ENCODE peak calls at places on chromosomes 13 and 19, in six cellular contexts. One of them, this sample, is unnamed.

GRCh38 chr13:36345438-36346221 is 564 bp downstream of the SPART start:
- DNase-seq in K562: peak; percentile 80
- DNase-seq in H1: no peak
- DNase-seq in GM12892: no peak
- DNase-seq in GM12878: no peak
- DNase-seq in HepG2: peak; percentile 35
- DNase-seq in this sample: peak; percentile 10

GRCh38 chr19:45773384-45773783 is 4.3 kb upstream of the SIX5 start:
- DNase-seq in K562: no peak
- DNase-seq in H1: no peak
- DNase-seq in GM12892: no peak
- DNase-seq in GM12878: no peak
- DNase-seq in HepG2: no peak
- DNase-seq in this sample: no peak

GRCh38 chr13:31328549-31329229 is 128.9 kb downstream of the B3GLCT start:
- DNase-seq in K562: no peak
- DNase-seq in H1: no peak
- DNase-seq in GM12892: no peak
- DNase-seq in GM12878: no peak
- DNase-seq in HepG2: no peak
- DNase-seq in this sample: no peak

GRCh38 chr13:22665531-22665930 is 515.2 kb upstream of the SGCG start:
- DNase-seq in K562: no peak
- DNase-seq in H1: no peak
- DNase-seq in GM12892: no peak
- DNase-seq in GM12878: no peak
- DNase-seq in HepG2: no peak
- DNase-seq in this sample: no peak

GRCh38 chr13:29802621-29803020 is 47.8 kb downstream of the UBL3 start:
- DNase-seq in K562: no peak
- DNase-seq in H1: no peak
- DNase-seq in GM12892: no peak
- DNase-seq in GM12878: no peak
- DNase-seq in HepG2: no peak
- DNase-seq in this sample: no peak

GRCh38 chr13:99414048-99414995 is 87.0 kb upstream of the TM9SF2 start:
- DNase-seq in K562: no peak
- DNase-seq in H1: no peak
- DNase-seq in GM12892: no peak
- DNase-seq in GM12878: no peak
- DNase-seq in HepG2: no peak
- DNase-seq in this sample: no peak

GRCh38 chr19:3821156-3821555 is 35.0 kb upstream of the MATK start:
- DNase-seq in K562: no peak
- DNase-seq in H1: no peak
- DNase-seq in GM12892: no peak
- DNase-seq in GM12878: no peak
- DNase-seq in HepG2: no peak
- DNase-seq in this sample: no peak

GRCh38 chr13:33884506-33885221 is 66.7 kb downstream of the RFC3 start:
- DNase-seq in K562: no peak
- DNase-seq in H1: no peak
- DNase-seq in GM12892: no peak
- DNase-seq in GM12878: no peak
- DNase-seq in HepG2: peak; percentile 39
- DNase-seq in this sample: no peak

GRCh38 chr19:51688665-51689571 is 4.2 kb upstream of the SPACA6 start:
- DNase-seq in K562: peak; percentile 87
- DNase-seq in H1: no peak
- DNase-seq in GM12892: no peak
- DNase-seq in GM12878: no peak
- DNase-seq in HepG2: peak; percentile 61
- DNase-seq in this sample: no peak

GRCh38 chr19:44807162-44807561 is 1.7 kb upstream of the BCAM start:
- DNase-seq in K562: no peak
- DNase-seq in H1: no peak
- DNase-seq in GM12892: no peak
- DNase-seq in GM12878: no peak
- DNase-seq in HepG2: peak; percentile 90
- DNase-seq in this sample: no peak

GRCh38 chr13:108572782-108573211 is 56.6 kb upstream of the MYO16 start:
- DNase-seq in K562: peak; percentile 84
- DNase-seq in H1: no peak
- DNase-seq in GM12892: no peak
- DNase-seq in GM12878: no peak
- DNase-seq in HepG2: no peak
- DNase-seq in this sample: no peak

GRCh38 chr13:21673592-21674270 is 2.9 kb downstream of the FGF9 start:
- DNase-seq in K562: peak; percentile 17
- DNase-seq in H1: no peak
- DNase-seq in GM12892: peak; percentile 65
- DNase-seq in GM12878: no peak
- DNase-seq in HepG2: no peak
- DNase-seq in this sample: peak; percentile 64

GRCh38 chr19:45817725-45818301 is 2.7 kb upstream of the RSPH6A start:
- DNase-seq in K562: no peak
- DNase-seq in H1: no peak
- DNase-seq in GM12892: no peak
- DNase-seq in GM12878: no peak
- DNase-seq in HepG2: no peak
- DNase-seq in this sample: no peak

GRCh38 chr19:57903298-57904174 is 12.9 kb downstream of the ZNF417 start:
- DNase-seq in K562: peak; percentile 12
- DNase-seq in H1: no peak
- DNase-seq in GM12892: no peak
- DNase-seq in GM12878: no peak
- DNase-seq in HepG2: peak; percentile 40
- DNase-seq in this sample: peak; percentile 11

GRCh38 chr13:57996717-57997116 is 365.2 kb downstream of the PCDH17 start:
- DNase-seq in K562: no peak
- DNase-seq in H1: no peak
- DNase-seq in GM12892: no peak
- DNase-seq in GM12878: no peak
- DNase-seq in HepG2: no peak
- DNase-seq in this sample: no peak

GRCh38 chr13:91123456-91124127 is 223.9 kb upstream of the MIR17HG start:
- DNase-seq in K562: no peak
- DNase-seq in H1: no peak
- DNase-seq in GM12892: no peak
- DNase-seq in GM12878: no peak
- DNase-seq in HepG2: no peak
- DNase-seq in this sample: no peak

GRCh38 chr19:35055715-35056179 is 14.2 kb downstream of the HPN start:
- DNase-seq in K562: peak; percentile 56
- DNase-seq in H1: peak; percentile 75
- DNase-seq in GM12892: no peak
- DNase-seq in GM12878: no peak
- DNase-seq in HepG2: no peak
- DNase-seq in this sample: no peak

GRCh38 chr19:21750586-21751128 is 16.7 kb downstream of the ZNF100 start:
- DNase-seq in K562: no peak
- DNase-seq in H1: no peak
- DNase-seq in GM12892: no peak
- DNase-seq in GM12878: no peak
- DNase-seq in HepG2: no peak
- DNase-seq in this sample: no peak

GRCh38 chr19:35995655-35995993 is 636 bp downstream of the SDHAF1 start:
- DNase-seq in K562: peak; percentile 80
- DNase-seq in H1: no peak
- DNase-seq in GM12892: peak; percentile 68
- DNase-seq in GM12878: no peak
- DNase-seq in HepG2: peak; percentile 27
- DNase-seq in this sample: peak; percentile 69

GRCh38 chr19:495440-496332 is 600 bp upstream of the MADCAM1 start:
- DNase-seq in K562: peak; percentile 66
- DNase-seq in H1: no peak
- DNase-seq in GM12892: peak; percentile 63
- DNase-seq in GM12878: no peak
- DNase-seq in HepG2: no peak
- DNase-seq in this sample: no peak

GRCh38 chr19:13208131-13208963 is 58.1 kb downstream of the IER2 start:
- DNase-seq in K562: no peak
- DNase-seq in H1: no peak
- DNase-seq in GM12892: peak; percentile 76
- DNase-seq in GM12878: peak; percentile 77
- DNase-seq in HepG2: no peak
- DNase-seq in this sample: peak; percentile 78

GRCh38 chr13:110125157-110125556 is 181.8 kb downstream of the COL4A1 start:
- DNase-seq in K562: no peak
- DNase-seq in H1: no peak
- DNase-seq in GM12892: no peak
- DNase-seq in GM12878: no peak
- DNase-seq in HepG2: no peak
- DNase-seq in this sample: no peak

GRCh38 chr13:49563513-49563912 is 21.8 kb downstream of the RCBTB1 start:
- DNase-seq in K562: no peak
- DNase-seq in H1: no peak
- DNase-seq in GM12892: no peak
- DNase-seq in GM12878: no peak
- DNase-seq in HepG2: no peak
- DNase-seq in this sample: no peak

GRCh38 chr19:45115809-45116615 is 23.0 kb downstream of the PPP1R37 start:
- DNase-seq in K562: no peak
- DNase-seq in H1: no peak
- DNase-seq in GM12892: no peak
- DNase-seq in GM12878: no peak
- DNase-seq in HepG2: no peak
- DNase-seq in this sample: no peak

DNA sequence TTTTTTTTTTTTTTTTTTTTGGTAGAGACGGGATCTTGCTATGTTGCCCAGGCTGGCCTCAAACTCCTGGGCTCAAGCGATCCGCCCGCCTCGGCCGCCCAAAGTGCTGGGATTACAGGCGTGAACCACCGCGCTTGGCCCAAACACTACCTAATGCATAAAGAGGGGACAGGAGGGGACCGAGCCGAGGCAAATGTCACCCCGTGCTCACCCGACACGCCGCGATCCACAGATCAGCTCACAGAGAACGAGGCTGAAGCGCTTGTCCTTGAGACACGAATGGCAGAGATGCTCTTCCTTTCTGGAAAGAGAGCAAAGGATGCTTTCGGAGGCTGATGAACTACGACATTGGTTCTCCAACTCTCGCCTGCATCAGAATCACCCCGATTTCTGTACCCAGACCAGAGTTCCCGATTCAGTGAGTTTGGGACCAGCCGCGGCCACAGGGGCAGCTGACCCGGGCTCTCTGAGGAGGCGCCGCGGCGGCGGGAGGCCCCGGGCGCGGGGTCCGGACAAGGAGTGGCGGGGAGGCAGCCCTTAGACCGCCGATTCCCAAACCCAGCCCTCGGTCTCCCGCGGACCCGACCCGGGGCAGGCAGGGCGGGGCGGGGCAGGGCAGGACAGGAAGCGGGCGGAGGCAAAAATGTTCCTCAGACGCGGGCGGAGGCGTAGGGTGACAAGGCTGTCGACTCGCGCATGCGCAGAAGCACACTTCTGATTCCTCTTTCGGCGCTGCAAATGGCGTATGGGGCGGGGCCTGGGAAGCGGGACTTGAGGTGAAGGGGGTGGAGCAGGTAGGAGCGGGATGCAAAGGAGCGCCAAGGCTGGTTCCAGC is at the start of gene ZNF699:
- DNase-seq in K562: peak; percentile 98
- DNase-seq in H1: peak; percentile 94
- DNase-seq in GM12892: peak; percentile 81
- DNase-seq in GM12878: peak; percentile 91
- DNase-seq in HepG2: peak; percentile 87
- DNase-seq in this sample: peak; percentile 91
- TF ChIP-seq POLR2A in K562: peak; percentile 80
- TF ChIP-seq POLR2A in H1: peak; percentile 63
- TF ChIP-seq POLR2A in GM12892: peak; percentile 61
- TF ChIP-seq POLR2A in GM12878: peak; percentile 87
- TF ChIP-seq POLR2A in HepG2: no peak
- TF ChIP-seq POLR2A in this sample: no peak

GRCh38 chr19:49161987-49162386 is 4.4 kb downstream of the TRPM4 start:
- DNase-seq in K562: peak; percentile 52
- DNase-seq in H1: no peak
- DNase-seq in GM12892: no peak
- DNase-seq in GM12878: no peak
- DNase-seq in HepG2: no peak
- DNase-seq in this sample: no peak
- TF ChIP-seq TAF1 in K562: no peak
- TF ChIP-seq TAF1 in H1: no peak
- TF ChIP-seq TAF1 in GM12892: no peak
- TF ChIP-seq TAF1 in GM12878: no peak
- TF ChIP-seq TAF1 in HepG2: no peak
- TF ChIP-seq TAF1 in this sample: no peak

GRCh38 chr19:53389591-53390377 is 5.2 kb upstream of the ZNF765 start:
- DNase-seq in K562: peak; percentile 14
- DNase-seq in H1: peak; percentile 87
- DNase-seq in GM12892: no peak
- DNase-seq in GM12878: no peak
- DNase-seq in HepG2: no peak
- DNase-seq in this sample: no peak

GRCh38 chr19:53394522-53394973 is 401 bp upstream of the ZNF765 start:
- DNase-seq in K562: no peak
- DNase-seq in H1: no peak
- DNase-seq in GM12892: no peak
- DNase-seq in GM12878: peak; percentile 1
- DNase-seq in HepG2: peak; percentile 48
- DNase-seq in this sample: no peak

DNA sequence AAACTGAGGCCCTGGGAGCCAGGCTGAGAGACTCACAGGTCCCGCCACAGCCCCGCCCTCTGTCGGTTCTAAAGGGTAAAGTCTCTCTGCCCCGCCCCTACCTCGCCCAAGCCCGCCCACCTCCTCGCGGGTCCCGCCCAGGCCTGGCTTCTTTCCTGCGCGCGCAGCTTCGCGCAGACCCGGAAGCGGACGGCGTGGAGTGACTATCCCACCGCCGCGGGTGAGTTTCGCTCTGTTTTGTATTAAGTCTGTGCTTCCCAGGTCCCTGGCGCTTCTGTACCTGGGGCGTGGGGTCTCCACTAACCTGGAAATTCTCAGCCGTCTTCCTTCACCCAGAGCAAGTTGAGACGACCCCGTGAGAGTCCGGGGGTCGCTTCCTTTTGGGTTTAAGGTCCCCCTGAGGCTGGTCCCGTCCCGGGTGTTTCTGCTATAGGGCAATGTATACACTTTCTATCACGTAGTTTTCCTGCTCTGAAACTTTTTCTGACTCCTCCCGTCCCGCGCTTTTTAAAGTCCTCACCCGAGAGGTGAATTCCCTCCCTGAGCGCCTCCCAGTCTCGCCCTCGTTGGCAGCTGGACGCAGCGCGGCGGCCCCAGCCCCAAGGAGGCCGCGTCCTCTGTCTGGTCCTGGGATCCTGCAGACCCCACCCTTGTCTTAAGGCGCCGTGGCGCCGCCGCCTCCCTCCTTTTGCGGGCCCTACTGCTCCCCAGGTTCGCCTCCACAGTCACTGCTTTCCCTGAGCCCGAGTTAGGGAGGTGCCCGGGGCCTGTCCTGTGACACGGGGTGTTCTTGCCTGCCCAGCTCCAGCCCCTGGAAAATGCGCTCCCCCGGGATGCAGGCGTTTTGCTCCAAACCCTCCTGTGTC is at the start of gene ZNF765:
- DNase-seq in K562: peak; percentile 94
- DNase-seq in H1: peak; percentile 47
- DNase-seq in GM12892: peak; percentile 76
- DNase-seq in GM12878: peak; percentile 55
- DNase-seq in HepG2: peak; percentile 79
- DNase-seq in this sample: peak; percentile 80
- TF ChIP-seq POLR2A in K562: peak; percentile 87
- TF ChIP-seq POLR2A in H1: no peak
- TF ChIP-seq POLR2A in GM12892: peak; percentile 82
- TF ChIP-seq POLR2A in GM12878: peak; percentile 85
- TF ChIP-seq POLR2A in HepG2: peak; percentile 60
- TF ChIP-seq POLR2A in this sample: peak; percentile 80

GRCh38 chr19:42427313-42427712 is at the start of gene LIPE:
- DNase-seq in K562: no peak
- DNase-seq in H1: no peak
- DNase-seq in GM12892: no peak
- DNase-seq in GM12878: no peak
- DNase-seq in HepG2: no peak
- DNase-seq in this sample: no peak
- TF ChIP-seq TAF1 in K562: no peak
- TF ChIP-seq TAF1 in H1: no peak
- TF ChIP-seq TAF1 in GM12892: no peak
- TF ChIP-seq TAF1 in GM12878: no peak
- TF ChIP-seq TAF1 in HepG2: no peak
- TF ChIP-seq TAF1 in this sample: no peak

This sample was measured in GM12891.